ENCODE peak calls at places on chromosomes 6 and 20, in five cellular contexts. One of them, this sample, is unnamed.

GRCh38 chr20:3174442-3175263 is 1.3 kb upstream of the LZTS3 start:
- DNase-seq in AG08396: no peak
- DNase-seq in cardiac fibroblast: peak; percentile 57
- DNase-seq in anterior cingulate cortex: no peak
- DNase-seq in adipocyte: peak; percentile 12
- DNase-seq in this sample: no peak

GRCh38 chr6:44697333-44697732 is 309.8 kb downstream of the CDC5L start:
- DNase-seq in cardiac fibroblast: peak; percentile 49
- DNase-seq in adipocyte: no peak
- DNase-seq in AG08396: no peak
- DNase-seq in anterior cingulate cortex: no peak
- DNase-seq in this sample: no peak

GRCh38 chr6:6806793-6807518 is 218.4 kb downstream of the LY86 start:
- DNase-seq in cardiac fibroblast: no peak
- DNase-seq in adipocyte: no peak
- DNase-seq in anterior cingulate cortex: peak; percentile 33
- DNase-seq in AG08396: no peak
- DNase-seq in this sample: no peak

GRCh38 chr6:43720999-43721398 is 33.4 kb upstream of the MRPS18A start:
- DNase-seq in anterior cingulate cortex: no peak
- DNase-seq in cardiac fibroblast: no peak
- DNase-seq in AG08396: no peak
- DNase-seq in adipocyte: no peak
- DNase-seq in this sample: no peak

GRCh38 chr6:114364295-114364694 is 21.5 kb upstream of the HS3ST5 start:
- DNase-seq in cardiac fibroblast: no peak
- DNase-seq in anterior cingulate cortex: no peak
- DNase-seq in adipocyte: peak; percentile 77
- DNase-seq in AG08396: peak; percentile 53
- DNase-seq in this sample: no peak

GRCh38 chr6:108612852-108613251 is 52.1 kb downstream of the FOXO3 start:
- DNase-seq in AG08396: no peak
- DNase-seq in adipocyte: no peak
- DNase-seq in anterior cingulate cortex: no peak
- DNase-seq in cardiac fibroblast: no peak
- DNase-seq in this sample: no peak

GRCh38 chr6:123616942-123617341 is 19.8 kb downstream of the TRDN start:
- DNase-seq in anterior cingulate cortex: no peak
- DNase-seq in cardiac fibroblast: no peak
- DNase-seq in adipocyte: no peak
- DNase-seq in AG08396: no peak
- DNase-seq in this sample: no peak

GRCh38 chr20:59305898-59306640 is 5.7 kb downstream of the EDN3 start:
- DNase-seq in AG08396: no peak
- DNase-seq in adipocyte: no peak
- DNase-seq in cardiac fibroblast: no peak
- DNase-seq in anterior cingulate cortex: no peak
- DNase-seq in this sample: no peak

GRCh38 chr20:22533823-22534751 is 50.3 kb downstream of the FOXA2 start:
- DNase-seq in adipocyte: no peak
- DNase-seq in cardiac fibroblast: no peak
- DNase-seq in AG08396: no peak
- DNase-seq in anterior cingulate cortex: no peak
- DNase-seq in this sample: no peak

GRCh38 chr6:19723533-19723932 is 113.6 kb upstream of the ID4 start:
- DNase-seq in adipocyte: peak; percentile 57
- DNase-seq in anterior cingulate cortex: no peak
- DNase-seq in cardiac fibroblast: peak; percentile 81
- DNase-seq in AG08396: peak; percentile 58
- DNase-seq in this sample: no peak

GRCh38 chr6:142763205-142763604 is 181.8 kb downstream of the HIVEP2 start:
- DNase-seq in cardiac fibroblast: peak; percentile 65
- DNase-seq in adipocyte: peak; percentile 19
- DNase-seq in AG08396: peak; percentile 39
- DNase-seq in anterior cingulate cortex: peak; percentile 18
- DNase-seq in this sample: no peak

GRCh38 chr6:159169193-159169555 is at the start of gene FNDC1:
- DNase-seq in anterior cingulate cortex: no peak
- DNase-seq in adipocyte: peak; percentile 66
- DNase-seq in AG08396: peak; percentile 78
- DNase-seq in cardiac fibroblast: no peak
- DNase-seq in this sample: no peak

GRCh38 chr20:3492669-3493068 is 21.9 kb downstream of the ATRN start:
- DNase-seq in anterior cingulate cortex: no peak
- DNase-seq in cardiac fibroblast: no peak
- DNase-seq in AG08396: no peak
- DNase-seq in adipocyte: no peak
- DNase-seq in this sample: no peak

GRCh38 chr6:49097116-49097515 is 365.9 kb downstream of the MMUT start:
- DNase-seq in adipocyte: no peak
- DNase-seq in AG08396: no peak
- DNase-seq in anterior cingulate cortex: no peak
- DNase-seq in cardiac fibroblast: no peak
- DNase-seq in this sample: no peak

GRCh38 chr6:159217595-159218275 is 48.5 kb downstream of the FNDC1 start:
- DNase-seq in cardiac fibroblast: no peak
- DNase-seq in anterior cingulate cortex: peak; percentile 7
- DNase-seq in AG08396: peak; percentile 30
- DNase-seq in adipocyte: peak; percentile 71
- DNase-seq in this sample: peak; percentile 59

GRCh38 chr20:5377484-5377883 is 60.7 kb upstream of the PROKR2 start:
- DNase-seq in cardiac fibroblast: no peak
- DNase-seq in adipocyte: no peak
- DNase-seq in AG08396: no peak
- DNase-seq in anterior cingulate cortex: no peak
- DNase-seq in this sample: no peak

GRCh38 chr6:108168501-108168979 is 2.7 kb downstream of the NR2E1 start:
- DNase-seq in cardiac fibroblast: peak; percentile 17
- DNase-seq in anterior cingulate cortex: peak; percentile 31
- DNase-seq in AG08396: no peak
- DNase-seq in adipocyte: peak; percentile 33
- DNase-seq in this sample: no peak

GRCh38 chr6:105974981-105975380 is 111.2 kb upstream of the PRDM1 start:
- DNase-seq in adipocyte: peak; percentile 48
- DNase-seq in anterior cingulate cortex: no peak
- DNase-seq in cardiac fibroblast: no peak
- DNase-seq in AG08396: no peak
- DNase-seq in this sample: no peak

GRCh38 chr6:23089981-23090380 is 520.6 kb downstream of the HDGFL1 start:
- DNase-seq in anterior cingulate cortex: no peak
- DNase-seq in adipocyte: no peak
- DNase-seq in AG08396: no peak
- DNase-seq in cardiac fibroblast: peak; percentile 72
- DNase-seq in this sample: no peak

GRCh38 chr6:122788663-122789062 is 395 bp upstream of the SMPDL3A start:
- DNase-seq in AG08396: no peak
- DNase-seq in cardiac fibroblast: no peak
- DNase-seq in adipocyte: no peak
- DNase-seq in anterior cingulate cortex: no peak
- DNase-seq in this sample: no peak

GRCh38 chr6:143529095-143529494 is 17.6 kb upstream of the FUCA2 start:
- DNase-seq in cardiac fibroblast: no peak
- DNase-seq in adipocyte: peak; percentile 12
- DNase-seq in AG08396: no peak
- DNase-seq in anterior cingulate cortex: no peak
- DNase-seq in this sample: no peak

GRCh38 chr6:20403080-20403765 is 1.5 kb downstream of the E2F3 start:
- DNase-seq in adipocyte: peak; percentile 92
- DNase-seq in AG08396: peak; percentile 87
- DNase-seq in cardiac fibroblast: peak; percentile 86
- DNase-seq in anterior cingulate cortex: peak; percentile 77
- DNase-seq in this sample: peak; percentile 66

GRCh38 chr6:4870821-4871494 is 94.8 kb downstream of the CDYL start:
- DNase-seq in adipocyte: peak; percentile 9
- DNase-seq in AG08396: no peak
- DNase-seq in cardiac fibroblast: peak; percentile 27
- DNase-seq in anterior cingulate cortex: no peak
- DNase-seq in this sample: no peak

GRCh38 chr6:44470106-44470446 is 82.6 kb downstream of the CDC5L start:
- DNase-seq in anterior cingulate cortex: no peak
- DNase-seq in AG08396: no peak
- DNase-seq in cardiac fibroblast: no peak
- DNase-seq in adipocyte: no peak
- DNase-seq in this sample: no peak

GRCh38 chr6:155245871-155246270 is 17.9 kb upstream of the CLDN20 start:
- DNase-seq in AG08396: no peak
- DNase-seq in cardiac fibroblast: no peak
- DNase-seq in adipocyte: peak; percentile 37
- DNase-seq in anterior cingulate cortex: no peak
- DNase-seq in this sample: no peak